ENCODE peak calls at places on chromosomes 5 and 9, in five cellular contexts. B, G, H, I and D are unnamed samples.

GRCh38 chr5:77628840-77629552 is 9.5 kb downstream of the OTP start:
- DNase-seq in G (no peak), B (no peak), I (no peak), H (no peak), D (no peak)

GRCh38 chr9:4657426-4658159 is 4.5 kb upstream of the PLPP6 start:
- DNase-seq in B (no peak), H (no peak), G (no peak), I (no peak), D (no peak)

GRCh38 chr5:41772785-41773442 is 97.3 kb downstream of the OXCT1 start:
- DNase-seq in B (no peak), I (no peak), G (no peak), H (no peak), D (no peak)

GRCh38 chr9:124629600-124629999 is 122.4 kb upstream of the NR5A1 start:
- DNase-seq in I (no peak), G (no peak), H (no peak), B (no peak), D (no peak)

GRCh38 chr5:37738057-37738691 is 101.7 kb downstream of the GDNF start:
- DNase-seq in B (no peak), H (peak; percentile 26), I (no peak), G (peak; percentile 33), D (peak; percentile 58)

GRCh38 chr5:157911568-157911967 is 52.6 kb upstream of the CLINT1 start:
- DNase-seq in G (no peak), I (no peak), B (no peak), H (no peak), D (no peak)

GRCh38 chr5:95283022-95283615 is 1.8 kb downstream of the MCTP1 start:
- DNase-seq in B (no peak), G (no peak), H (no peak), I (no peak), D (no peak)

GRCh38 chr9:87441251-87441650 is 56.4 kb upstream of the DAPK1 start:
- DNase-seq in B (no peak), I (no peak), G (no peak), H (no peak), D (peak; percentile 22)

GRCh38 chr5:171431251-171431777 is 11.9 kb downstream of the FGF18 start:
- DNase-seq in I (no peak), G (no peak), H (no peak), B (no peak), D (no peak)

GRCh38 chr5:149069711-149070110 is 6.8 kb upstream of the SH3TC2 start:
- DNase-seq in G (no peak), I (no peak), H (no peak), B (no peak), D (no peak)

GRCh38 chr5:85927632-85928031 is 690.1 kb upstream of the COX7C start:
- DNase-seq in G (no peak), H (no peak), I (no peak), B (no peak), D (no peak)

GRCh38 chr5:6525910-6526309 is 77.3 kb downstream of the UBE2QL1 start:
- DNase-seq in H (no peak), B (no peak), G (no peak), I (no peak), D (no peak)